ENCODE peak calls at places on chromosomes 11 and 22, in eight cellular contexts. O is GM12878, C is IMR-90, P is tibial nerve, N is Peyer's patch, B is prostate gland, E is transverse colon, G is upper lobe of left lung. X is an unnamed sample.

GRCh38 chr22:35480143-35480542 is 60.5 kb upstream of the RASD2 start:
- DNase-seq in N (no peak), P (no peak), G (no peak), C (peak; percentile 16), B (peak; percentile 90), E (peak; percentile 71), O (no peak), X (no peak)

GRCh38 chr11:57276169-57276854 is 39.3 kb upstream of the APLNR start:
- DNase-seq in B (no peak), O (no peak), C (no peak), E (no peak), P (no peak), N (no peak), G (no peak), X (no peak)

GRCh38 chr11:2944530-2944929 is 15.3 kb upstream of the PHLDA2 start:
- DNase-seq in B (no peak), O (no peak), G (no peak), P (no peak), N (no peak), C (no peak), E (no peak), X (no peak)

GRCh38 chr22:41885116-41885515 is 29.8 kb downstream of the SHISA8 start:
- DNase-seq in G (no peak), C (no peak), E (no peak), P (no peak), N (no peak), B (no peak), O (no peak), X (no peak)

GRCh38 chr11:34646431-34646830 is 25.5 kb downstream of the EHF start:
- DNase-seq in B (no peak), O (no peak), C (no peak), N (no peak), G (no peak), P (no peak), E (no peak), X (no peak)

GRCh38 chr11:4093519-4094347 is 866 bp upstream of the RRM1 start:
- DNase-seq in P (no peak), N (no peak), O (no peak), G (no peak), B (no peak), C (no peak), E (no peak), X (no peak)

GRCh38 chr22:33886696-33887095 is 33.6 kb downstream of the LARGE1 start:
- DNase-seq in B (peak; percentile 56), E (no peak), C (no peak), O (no peak), G (no peak), P (no peak), N (no peak), X (no peak)

GRCh38 chr11:83092488-83093384 is 21.0 kb upstream of the RAB30 start:
- DNase-seq in B (peak; percentile 85), O (no peak), C (peak; percentile 24), N (no peak), P (no peak), E (peak; percentile 78), G (no peak), X (peak; percentile 63)

GRCh38 chr11:57599381-57599780 is 1.9 kb downstream of the SERPING1 start:
- DNase-seq in B (no peak), N (no peak), O (no peak), E (no peak), G (no peak), P (no peak), C (no peak), X (no peak)

GRCh38 chr11:75288846-75289760 is 48.5 kb downstream of the TPBGL start:
- DNase-seq in E (no peak), P (no peak), B (peak; percentile 78), G (no peak), C (no peak), O (no peak), N (no peak), X (no peak)

GRCh38 chr11:117814766-117815261 is 9.7 kb downstream of the FXYD2 start:
- DNase-seq in C (no peak), N (peak; percentile 96), O (peak; percentile 96), B (peak; percentile 46), G (peak; percentile 79), P (peak; percentile 57), E (peak; percentile 94), X (peak; percentile 55)

GRCh38 chr11:95256204-95256819 is 25.3 kb upstream of the SESN3 start:
- DNase-seq in P (no peak), B (no peak), C (peak; percentile 3), O (no peak), G (peak; percentile 51), E (no peak), N (peak; percentile 29), X (no peak)

GRCh38 chr11:75555079-75555811 is 6.8 kb upstream of the SERPINH1 start:
- DNase-seq in O (no peak), E (no peak), B (no peak), N (no peak), P (no peak), G (no peak), C (no peak), X (no peak)

GRCh38 chr11:1404461-1405185 is 14.9 kb downstream of the BRSK2 start:
- DNase-seq in N (no peak), B (no peak), O (no peak), G (no peak), E (no peak), C (no peak), P (no peak), X (no peak)

GRCh38 chr22:48644108-48644507 is 1183.6 kb downstream of the BRD1 start:
- DNase-seq in G (no peak), P (no peak), B (no peak), C (no peak), O (no peak), N (no peak), E (no peak), X (no peak)

GRCh38 chr11:20156280-20156875 is 3.9 kb downstream of the DBX1 start:
- DNase-seq in G (no peak), C (no peak), P (no peak), B (no peak), O (no peak), N (peak; percentile 27), E (peak; percentile 42), X (no peak)

GRCh38 chr11:116644201-116644947 is 128.4 kb downstream of the BUD13 start:
- DNase-seq in B (no peak), G (no peak), N (no peak), E (no peak), C (no peak), P (no peak), O (no peak), X (no peak)

GRCh38 chr11:60485987-60486386 is 6.6 kb upstream of the MS4A12 start:
- DNase-seq in E (peak; percentile 34), B (peak; percentile 19), C (no peak), O (peak; percentile 86), P (peak; percentile 8), N (peak; percentile 65), G (peak; percentile 22), X (no peak)

GRCh38 chr22:25176175-25176574 is 23.5 kb upstream of the CRYBB3 start:
- DNase-seq in N (no peak), E (no peak), C (no peak), O (no peak), G (no peak), P (no peak), B (peak; percentile 81), X (no peak)

GRCh38 chr22:25174888-25175411 is 24.7 kb upstream of the CRYBB3 start:
- DNase-seq in B (no peak), O (no peak), N (no peak), C (no peak), P (no peak), G (no peak), E (no peak), X (no peak)

GRCh38 chr22:25177226-25177625 is 22.4 kb upstream of the CRYBB3 start:
- DNase-seq in B (no peak), E (no peak), G (no peak), O (no peak), P (no peak), C (no peak), N (no peak), X (no peak)

GRCh38 chr22:25177895-25178294 is 21.8 kb upstream of the CRYBB3 start:
- DNase-seq in E (no peak), P (no peak), C (no peak), B (no peak), G (no peak), O (no peak), N (no peak), X (no peak)

DNA sequence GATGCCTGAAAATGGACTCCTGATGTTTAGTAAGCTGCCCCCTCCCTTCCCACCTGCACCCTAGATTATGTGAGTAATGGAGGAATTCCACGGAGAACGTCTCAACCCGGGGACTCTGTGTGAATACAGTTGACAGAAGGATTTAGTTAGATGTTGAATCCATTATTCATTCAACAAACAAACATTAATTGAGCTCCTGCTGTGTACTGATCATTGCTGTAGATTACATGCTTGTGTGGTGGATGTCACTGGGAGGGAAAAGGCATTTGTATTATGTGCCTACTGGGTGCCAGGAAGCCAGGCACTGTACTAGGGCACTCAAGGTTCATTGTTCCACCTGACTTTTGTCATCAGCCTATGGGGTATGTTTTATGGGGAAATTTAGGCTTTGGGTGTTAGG is 22.9 kb upstream of the CRYBB3 start:
- DNase-seq in N (no peak), C (no peak), P (no peak), B (no peak), O (no peak), E (no peak), G (no peak), X (no peak)
- H3K36me3 ChIP-seq in N (peaks cover 82% of the 10 kb centered on the region), C (no peaks in the 10 kb centered on the region), P (no peaks in the 10 kb centered on the region), B (no peaks in the 10 kb centered on the region), O (no peaks in the 10 kb centered on the region), E (peaks cover 11% of the 10 kb centered on the region), G (peaks cover 38% of the 10 kb centered on the region), X (peaks cover 13% of the 10 kb centered on the region)

GRCh38 chr11:114813216-114813615 is 134.9 kb downstream of the NXPE2 start:
- DNase-seq in B (peak; percentile 6), G (no peak), C (no peak), O (no peak), N (no peak), P (no peak), E (no peak), X (no peak)
- TF ChIP-seq POLR2A in B (no peak), G (no peak), C (no peak), O (no peak), N (no peak), P (no peak), E (no peak), X (no peak)

GRCh38 chr11:120465921-120466534 is 45.5 kb upstream of the GRIK4 start:
- DNase-seq in G (no peak), E (no peak), O (no peak), N (no peak), B (no peak), P (no peak), C (no peak), X (no peak)
- H3K36me3 ChIP-seq in G (peaks cover 27% of the 10 kb centered on the region), E (peaks cover 76% of the 10 kb centered on the region), O (peaks cover 2% of the 10 kb centered on the region), N (peaks cover 94% of the 10 kb centered on the region), B (peaks cover 6% of the 10 kb centered on the region), P (peaks cover 3% of the 10 kb centered on the region), C (peaks cover 42% of the 10 kb centered on the region), X (peaks cover 4% of the 10 kb centered on the region)

DNA sequence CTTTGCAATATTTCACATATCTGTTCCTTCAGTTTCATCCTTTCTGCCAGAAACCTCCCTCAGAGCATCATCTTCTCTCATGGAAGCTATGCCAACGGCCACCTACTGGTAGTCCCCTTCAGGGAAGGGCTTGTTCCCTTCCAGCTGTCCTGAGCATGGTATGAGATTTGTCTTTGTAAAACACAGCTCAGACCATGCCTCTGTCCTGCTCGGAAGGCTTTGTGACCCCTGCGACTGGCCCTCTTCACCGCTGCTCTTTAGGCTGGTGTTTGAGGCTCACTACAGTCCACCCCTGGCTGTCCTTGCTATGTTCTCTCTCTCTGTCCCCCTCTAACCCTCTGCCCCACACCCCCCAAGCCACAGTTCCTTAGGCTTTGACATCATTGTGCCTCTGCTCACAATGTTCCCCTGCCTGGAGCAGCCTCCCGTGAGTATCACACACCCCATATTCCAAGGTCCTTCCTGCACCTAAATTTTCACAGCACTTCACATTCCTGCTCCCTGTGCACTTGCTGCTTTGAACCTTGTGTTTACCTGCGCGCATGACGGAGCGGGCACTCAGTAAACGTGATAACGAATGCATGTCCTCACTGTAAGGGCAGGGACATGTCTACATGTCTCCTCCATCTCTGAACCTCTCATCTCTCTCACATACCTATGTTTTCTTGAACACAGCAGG is 24.0 kb upstream of the ACER3 start:
- DNase-seq in E (peak; percentile 51), C (no peak), N (no peak), O (no peak), B (no peak), P (no peak), G (no peak), X (no peak)
- TF ChIP-seq POLR2A in E (no peak), C (no peak), N (no peak), O (no peak), B (no peak), P (no peak), G (no peak), X (no peak)